ENCODE peak calls at places on chromosomes 3 and 15, in ten cellular contexts. R is NCI-H187 treated with DMSO at 0.1 percent for 48 hours; X is CMK; L is NCI-H1417; N is fibroblast of lung; S is hippocampal formation; Q is right lobe of liver; V is nucleus accumbens; T is RPMI8226; M is stimulated activated CD4-positive, alpha-beta T cell treated with anti-CD3 and anti-CD28 coated beads, Interleukin-2, amount 100 ng/mL, for 4 hours. H is an unnamed sample.

GRCh38 chr3:31531465-31531991 is 1.2 kb upstream of the STT3B start:
- DNase-seq in M (no peak), V (no peak), T (peak; percentile 20), R (no peak), S (no peak), Q (no peak), L (no peak), N (peak; percentile 13), X (no peak), H (no peak)

GRCh38 chr3:142958707-142959106 is 4.8 kb downstream of the PAQR9 start:
- DNase-seq in M (peak; percentile 15), V (peak; percentile 55), X (no peak), T (peak; percentile 15), R (no peak), N (peak; percentile 82), Q (no peak), S (no peak), L (no peak), H (no peak)

GRCh38 chr3:30604091-30604490 is 2.3 kb upstream of the TGFBR2 start:
- DNase-seq in S (no peak), V (no peak), Q (no peak), M (no peak), X (no peak), N (no peak), L (no peak), R (no peak), T (no peak), H (no peak)

GRCh38 chr3:109647985-109648384 is 310.6 kb upstream of the DPPA4 start:
- DNase-seq in R (no peak), X (no peak), T (no peak), V (no peak), N (peak; percentile 10), L (no peak), Q (no peak), M (no peak), S (no peak), H (no peak)

GRCh38 chr3:69095636-69096035 is 10.9 kb downstream of the ARL6IP5 start:
- DNase-seq in Q (no peak), T (peak; percentile 57), R (no peak), M (no peak), L (no peak), N (no peak), S (no peak), V (no peak), X (no peak), H (no peak)

GRCh38 chr3:55161256-55161655 is 233.4 kb upstream of the LRTM1 start:
- DNase-seq in R (no peak), T (no peak), M (no peak), V (no peak), L (no peak), S (no peak), Q (no peak), X (no peak), N (peak; percentile 58), H (no peak)

GRCh38 chr15:45391746-45392711 is 13.7 kb upstream of the GATM start:
- DNase-seq in T (peak; percentile 33), N (no peak), Q (no peak), L (no peak), X (no peak), V (no peak), S (peak; percentile 37), M (no peak), R (no peak), H (no peak)

GRCh38 chr3:134030382-134030753 is 643 bp upstream of the SLCO2A1 start:
- DNase-seq in Q (no peak), R (no peak), S (no peak), N (no peak), V (no peak), T (no peak), L (peak; percentile 88), M (no peak), X (no peak), H (no peak)

GRCh38 chr3:195462308-195462610 is 19.4 kb upstream of the ACAP2 start:
- DNase-seq in R (no peak), N (no peak), T (no peak), X (no peak), V (no peak), L (no peak), S (no peak), M (no peak), Q (no peak), H (no peak)

GRCh38 chr15:38758001-38758400 is 193.4 kb upstream of the RASGRP1 start:
- DNase-seq in N (peak; percentile 81), X (no peak), T (no peak), M (no peak), Q (no peak), V (no peak), R (peak; percentile 4), L (peak; percentile 30), S (no peak), H (no peak)

GRCh38 chr15:77783636-77784035 is 150.9 kb upstream of the LINGO1 start:
- DNase-seq in S (no peak), L (no peak), N (no peak), R (no peak), T (no peak), X (no peak), Q (no peak), V (no peak), M (no peak), H (no peak)

GRCh38 chr3:124791639-124792111 is 61.4 kb downstream of the UMPS start:
- DNase-seq in X (no peak), N (peak; percentile 99), L (no peak), V (peak; percentile 39), R (no peak), T (peak; percentile 88), S (no peak), Q (no peak), M (no peak), H (no peak)

GRCh38 chr15:40500584-40501330 is 30.0 kb downstream of the CHST14 start:
- DNase-seq in L (no peak), Q (no peak), R (no peak), S (no peak), T (no peak), M (no peak), N (peak; percentile 58), V (no peak), X (no peak), H (no peak)

GRCh38 chr3:16332904-16333426 is 68.0 kb downstream of the OXNAD1 start:
- DNase-seq in Q (no peak), L (no peak), N (peak; percentile 84), T (no peak), V (no peak), R (no peak), X (no peak), S (no peak), M (no peak), H (no peak)

GRCh38 chr15:90232941-90233700 is 620 bp downstream of the CIB1 start:
- DNase-seq in T (peak; percentile 91), R (no peak), N (peak; percentile 42), M (peak; percentile 41), L (peak; percentile 82), S (no peak), V (no peak), X (peak; percentile 36), Q (peak; percentile 89), H (no peak)

GRCh38 chr3:197428117-197428761 is 127.5 kb downstream of the BDH1 start:
- DNase-seq in L (no peak), S (no peak), M (peak; percentile 27), Q (no peak), T (peak; percentile 55), R (no peak), X (no peak), V (no peak), N (peak; percentile 84), H (no peak)

GRCh38 chr3:54777141-54777540 is 150.7 kb downstream of the LRTM1 start:
- DNase-seq in V (no peak), T (no peak), X (no peak), S (no peak), N (no peak), Q (no peak), R (no peak), L (no peak), M (no peak), H (no peak)

GRCh38 chr3:175208316-175208715 is 349.2 kb downstream of the NAALADL2 start:
- DNase-seq in X (no peak), Q (no peak), T (no peak), L (no peak), M (no peak), V (peak; percentile 45), R (no peak), N (peak; percentile 41), S (peak; percentile 33), H (no peak)

GRCh38 chr15:26864664-26865191 is 2.1 kb upstream of the GABRA5 start:
- DNase-seq in N (peak; percentile 40), M (no peak), L (peak; percentile 81), R (no peak), T (peak; percentile 15), S (peak; percentile 42), V (peak; percentile 43), Q (no peak), X (no peak), H (no peak)

GRCh38 chr3:118544458-118544857 is 490.2 kb downstream of the IGSF11 start:
- DNase-seq in R (no peak), V (no peak), X (no peak), S (no peak), N (peak; percentile 37), M (no peak), Q (no peak), T (peak; percentile 33), L (no peak), H (no peak)

GRCh38 chr3:134646086-134646485 is 4.7 kb downstream of the KY start:
- DNase-seq in T (no peak), N (no peak), Q (no peak), S (no peak), V (no peak), R (no peak), L (no peak), M (no peak), X (no peak), H (no peak)

GRCh38 chr3:176469694-176470205 is 727.5 kb downstream of the TBL1XR1 start:
- DNase-seq in V (no peak), R (no peak), M (no peak), T (no peak), S (no peak), Q (no peak), L (no peak), N (peak; percentile 71), X (no peak), H (no peak)

GRCh38 chr3:56188201-56188600 is 280.1 kb downstream of the ERC2 start:
- DNase-seq in Q (no peak), R (no peak), X (no peak), S (no peak), M (no peak), T (no peak), L (no peak), V (no peak), N (no peak), H (no peak)

GRCh38 chr3:158649791-158650190 is 5.5 kb downstream of the GFM1 start:
- DNase-seq in M (no peak), R (no peak), N (no peak), S (no peak), L (no peak), V (no peak), Q (no peak), T (no peak), X (no peak), H (no peak)

GRCh38 chr3:35498506-35499210 is 140.7 kb upstream of the ARPP21 start:
- DNase-seq in Q (no peak), S (no peak), X (no peak), L (no peak), N (no peak), V (no peak), T (no peak), M (no peak), R (no peak), H (no peak)